ENCODE peak calls at places on chromosomes 12 and 14, in eight cellular contexts. L, P, W, X, Y, E, O and I are unnamed samples.

GRCh38 chr12:109739747-109740693 is 26.4 kb downstream of the FAM222A start:
- DNase-seq in W (peak), E (no peak), X (peak), O (no peak), Y (no peak), P (no peak), L (peak), I (no peak)

GRCh38 chr12:120328228-120328627 is 649 bp upstream of the PLA2G1B start:
- DNase-seq in X (no peak), L (no peak), O (no peak), P (no peak), E (no peak), Y (no peak), W (no peak), I (no peak)

GRCh38 chr12:130457215-130457614 is 119.5 kb downstream of the PIWIL1 start:
- DNase-seq in W (no peak), O (no peak), Y (no peak), E (no peak), P (no peak), X (no peak), L (no peak), I (no peak)

GRCh38 chr14:59189281-59189821 is 884 bp downstream of the DAAM1 start:
- DNase-seq in E (peak), L (peak), W (peak), O (peak), Y (no peak), P (no peak), X (no peak), I (no peak)

GRCh38 chr14:79157369-79157768 is 987.2 kb downstream of the NRXN3 start:
- DNase-seq in W (no peak), Y (no peak), X (no peak), P (no peak), E (no peak), L (no peak), O (no peak), I (no peak)

GRCh38 chr12:67355428-67356385 is 86.5 kb downstream of the CAND1 start:
- DNase-seq in L (peak), X (no peak), Y (peak), E (peak), W (no peak), P (peak), O (no peak), I (peak)

GRCh38 chr12:101856030-101856429 is 21.4 kb upstream of the DRAM1 start:
- DNase-seq in P (no peak), Y (no peak), W (no peak), L (peak), E (no peak), X (no peak), O (no peak), I (no peak)

GRCh38 chr12:97944576-97944975 is 482.0 kb downstream of the RMST start:
- DNase-seq in X (no peak), P (no peak), E (no peak), W (no peak), Y (no peak), O (no peak), L (no peak), I (peak)

GRCh38 chr14:100336618-100337530 is 13.7 kb downstream of the SLC25A47 start:
- DNase-seq in E (no peak), Y (no peak), L (no peak), W (no peak), O (peak), X (no peak), P (no peak), I (no peak)

GRCh38 chr12:131095826-131096680 is 142.3 kb downstream of the ADGRD1 start:
- DNase-seq in Y (no peak), E (no peak), X (no peak), L (no peak), O (peak), W (peak), P (no peak), I (no peak)

GRCh38 chr12:16369156-16369555 is 21.7 kb downstream of the MGST1 start:
- DNase-seq in O (no peak), L (no peak), X (no peak), Y (no peak), W (no peak), P (no peak), E (no peak), I (peak)

GRCh38 chr14:53744846-53745245 is 211.8 kb downstream of the BMP4 start:
- DNase-seq in X (no peak), P (no peak), Y (no peak), W (no peak), O (no peak), L (no peak), E (no peak), I (no peak)

GRCh38 chr12:81668475-81668874 is 90.7 kb downstream of the PPFIA2 start:
- DNase-seq in O (no peak), L (peak), Y (no peak), E (no peak), W (no peak), P (peak), X (no peak), I (peak)

GRCh38 chr12:68469136-68469535 is 137.0 kb upstream of the MDM1 start:
- DNase-seq in E (no peak), O (no peak), W (no peak), P (no peak), L (no peak), Y (no peak), X (no peak), I (no peak)

GRCh38 chr14:23610090-23610814 is 25.9 kb upstream of the DHRS2 start:
- DNase-seq in X (no peak), L (no peak), Y (no peak), P (no peak), W (no peak), O (no peak), E (peak), I (no peak)

GRCh38 chr12:69701821-69702220 is 2.7 kb upstream of the BEST3 start:
- DNase-seq in P (no peak), X (no peak), L (no peak), W (no peak), Y (no peak), E (no peak), O (no peak), I (no peak)

GRCh38 chr12:46227616-46228015 is 41.2 kb downstream of the SLC38A1 start:
- DNase-seq in Y (no peak), W (no peak), E (no peak), L (peak), P (no peak), X (no peak), O (no peak), I (no peak)

GRCh38 chr14:30874999-30875787 is 834 bp downstream of the COCH start:
- DNase-seq in O (no peak), Y (peak), L (peak), X (no peak), W (peak), E (no peak), P (no peak), I (no peak)

GRCh38 chr12:57591567-57592325 is 754 bp downstream of the PIP4K2C start:
- DNase-seq in P (no peak), W (peak), Y (no peak), L (peak), O (no peak), X (no peak), E (no peak), I (peak)

GRCh38 chr12:110637869-110638441 is 24.0 kb downstream of the TCTN1 start:
- DNase-seq in Y (no peak), W (no peak), L (peak), X (no peak), P (no peak), E (no peak), O (no peak), I (no peak)

GRCh38 chr12:100904270-100904669 is 109.7 kb downstream of the ANO4 start:
- DNase-seq in P (no peak), Y (no peak), E (no peak), L (no peak), W (no peak), O (no peak), X (no peak), I (peak)

GRCh38 chr14:97978336-97978735 is 1181.2 kb downstream of the VRK1 start:
- DNase-seq in Y (peak), L (peak), P (peak), W (peak), X (peak), O (peak), E (peak), I (peak)

GRCh38 chr12:53064613-53065415 is 14.4 kb downstream of the SPRYD3 start:
- DNase-seq in L (no peak), P (no peak), E (no peak), O (peak), X (no peak), W (peak), Y (no peak), I (no peak)

GRCh38 chr12:57852620-57853509 is 6.3 kb upstream of the CTDSP2 start:
- DNase-seq in E (no peak), W (peak), O (peak), X (peak), Y (no peak), L (no peak), P (no peak), I (no peak)

GRCh38 chr12:1949771-1950470 is 31.5 kb upstream of the CACNA2D4 start:
- DNase-seq in Y (no peak), W (no peak), P (no peak), L (no peak), O (no peak), E (no peak), X (no peak), I (no peak)

GRCh38 chr12:112905451-112906089 is 1.2 kb upstream of the OAS1 start:
- DNase-seq in Y (no peak), L (no peak), X (no peak), P (no peak), E (no peak), O (no peak), W (no peak), I (peak)

GRCh38 chr12:53825246-53826081 is 73.7 kb upstream of the CISTR start:
- DNase-seq in P (no peak), W (no peak), Y (no peak), L (no peak), O (no peak), X (no peak), E (no peak), I (peak)

GRCh38 chr12:95838125-95838524 is 20.6 kb upstream of the SNRPF start:
- DNase-seq in O (no peak), W (no peak), X (no peak), L (no peak), Y (no peak), E (no peak), P (peak), I (peak)

GRCh38 chr14:101721951-101722661 is 39.4 kb upstream of the PPP2R5C start:
- DNase-seq in P (no peak), W (peak), O (no peak), X (no peak), L (peak), Y (no peak), E (peak), I (no peak)

GRCh38 chr14:91372680-91373495 is 44.7 kb downstream of the CCDC88C start:
- DNase-seq in P (no peak), Y (peak), E (no peak), O (no peak), X (no peak), L (peak), W (peak), I (no peak)